ENCODE peak calls at places on chromosomes 4 and X, in ten cellular contexts. One of them, this sample, is unnamed.

GRCh38 chrX:153477039-153477438 is 6.7 kb upstream of the HAUS7 start:
- DNase-seq in upper lobe of left lung: no peak
- DNase-seq in esophagus squamous epithelium: no peak
- DNase-seq in heart left ventricle: peak; percentile 50
- DNase-seq in IMR-90: peak; percentile 59
- DNase-seq in stomach: no peak
- DNase-seq in sigmoid colon: no peak
- DNase-seq in HCT116: no peak
- DNase-seq in A549: no peak
- DNase-seq in uterus: peak; percentile 71
- DNase-seq in this sample: no peak

GRCh38 chrX:149198980-149199732 is 305.9 kb downstream of the IDS start:
- DNase-seq in IMR-90: no peak
- DNase-seq in uterus: no peak
- DNase-seq in esophagus squamous epithelium: no peak
- DNase-seq in stomach: no peak
- DNase-seq in heart left ventricle: no peak
- DNase-seq in upper lobe of left lung: no peak
- DNase-seq in A549: no peak
- DNase-seq in HCT116: no peak
- DNase-seq in sigmoid colon: no peak
- DNase-seq in this sample: no peak

GRCh38 chr4:7761720-7762119 is 177.9 kb downstream of the AFAP1 start:
- DNase-seq in esophagus squamous epithelium: no peak
- DNase-seq in A549: peak; percentile 49
- DNase-seq in heart left ventricle: peak; percentile 73
- DNase-seq in sigmoid colon: peak; percentile 96
- DNase-seq in upper lobe of left lung: peak; percentile 76
- DNase-seq in HCT116: peak; percentile 32
- DNase-seq in IMR-90: peak; percentile 34
- DNase-seq in uterus: peak; percentile 69
- DNase-seq in stomach: peak; percentile 67
- DNase-seq in this sample: no peak

GRCh38 chr4:43835869-43836268 is 612.7 kb downstream of the KCTD8 start:
- DNase-seq in esophagus squamous epithelium: no peak
- DNase-seq in HCT116: no peak
- DNase-seq in sigmoid colon: no peak
- DNase-seq in heart left ventricle: no peak
- DNase-seq in stomach: no peak
- DNase-seq in upper lobe of left lung: no peak
- DNase-seq in uterus: no peak
- DNase-seq in IMR-90: no peak
- DNase-seq in A549: no peak
- DNase-seq in this sample: no peak

GRCh38 chrX:32408389-32408788 is 803.0 kb downstream of the DMD start:
- DNase-seq in stomach: no peak
- DNase-seq in heart left ventricle: no peak
- DNase-seq in esophagus squamous epithelium: no peak
- DNase-seq in IMR-90: no peak
- DNase-seq in upper lobe of left lung: no peak
- DNase-seq in A549: no peak
- DNase-seq in HCT116: no peak
- DNase-seq in uterus: no peak
- DNase-seq in sigmoid colon: no peak
- DNase-seq in this sample: no peak

GRCh38 chr4:36328130-36328529 is 46.7 kb downstream of the DTHD1 start:
- DNase-seq in sigmoid colon: no peak
- DNase-seq in stomach: no peak
- DNase-seq in IMR-90: no peak
- DNase-seq in heart left ventricle: no peak
- DNase-seq in esophagus squamous epithelium: no peak
- DNase-seq in HCT116: no peak
- DNase-seq in upper lobe of left lung: no peak
- DNase-seq in A549: no peak
- DNase-seq in uterus: no peak
- DNase-seq in this sample: no peak

GRCh38 chrX:49230500-49231232 is 2.5 kb downstream of the CACNA1F start:
- DNase-seq in stomach: peak; percentile 79
- DNase-seq in sigmoid colon: peak; percentile 76
- DNase-seq in HCT116: no peak
- DNase-seq in esophagus squamous epithelium: peak; percentile 16
- DNase-seq in heart left ventricle: peak; percentile 62
- DNase-seq in upper lobe of left lung: peak; percentile 93
- DNase-seq in A549: no peak
- DNase-seq in IMR-90: no peak
- DNase-seq in uterus: peak; percentile 30
- DNase-seq in this sample: peak; percentile 57

GRCh38 chr4:40686081-40686913 is 56.6 kb upstream of the RBM47 start:
- DNase-seq in upper lobe of left lung: no peak
- DNase-seq in heart left ventricle: no peak
- DNase-seq in IMR-90: no peak
- DNase-seq in sigmoid colon: no peak
- DNase-seq in esophagus squamous epithelium: no peak
- DNase-seq in HCT116: no peak
- DNase-seq in stomach: no peak
- DNase-seq in A549: no peak
- DNase-seq in uterus: no peak
- DNase-seq in this sample: no peak

GRCh38 chr4:14928035-14928434 is 74.2 kb upstream of the CPEB2 start:
- DNase-seq in uterus: no peak
- DNase-seq in HCT116: no peak
- DNase-seq in esophagus squamous epithelium: no peak
- DNase-seq in IMR-90: no peak
- DNase-seq in upper lobe of left lung: no peak
- DNase-seq in A549: no peak
- DNase-seq in stomach: no peak
- DNase-seq in sigmoid colon: no peak
- DNase-seq in heart left ventricle: no peak
- DNase-seq in this sample: no peak

GRCh38 chr4:133641191-133641590 is 492.1 kb downstream of the PCDH10 start:
- DNase-seq in heart left ventricle: no peak
- DNase-seq in sigmoid colon: no peak
- DNase-seq in stomach: no peak
- DNase-seq in IMR-90: no peak
- DNase-seq in A549: no peak
- DNase-seq in upper lobe of left lung: no peak
- DNase-seq in uterus: no peak
- DNase-seq in HCT116: no peak
- DNase-seq in esophagus squamous epithelium: no peak
- DNase-seq in this sample: no peak

GRCh38 chr4:175371091-175371490 is 441.0 kb downstream of the GPM6A start:
- DNase-seq in A549: no peak
- DNase-seq in uterus: no peak
- DNase-seq in upper lobe of left lung: no peak
- DNase-seq in stomach: no peak
- DNase-seq in heart left ventricle: no peak
- DNase-seq in IMR-90: no peak
- DNase-seq in HCT116: no peak
- DNase-seq in sigmoid colon: no peak
- DNase-seq in esophagus squamous epithelium: no peak
- DNase-seq in this sample: no peak

GRCh38 chrX:131789664-131790063 is 233.4 kb upstream of the STK26 start:
- DNase-seq in stomach: no peak
- DNase-seq in A549: no peak
- DNase-seq in heart left ventricle: no peak
- DNase-seq in upper lobe of left lung: no peak
- DNase-seq in esophagus squamous epithelium: no peak
- DNase-seq in sigmoid colon: no peak
- DNase-seq in HCT116: no peak
- DNase-seq in IMR-90: no peak
- DNase-seq in uterus: no peak
- DNase-seq in this sample: no peak

DNA sequence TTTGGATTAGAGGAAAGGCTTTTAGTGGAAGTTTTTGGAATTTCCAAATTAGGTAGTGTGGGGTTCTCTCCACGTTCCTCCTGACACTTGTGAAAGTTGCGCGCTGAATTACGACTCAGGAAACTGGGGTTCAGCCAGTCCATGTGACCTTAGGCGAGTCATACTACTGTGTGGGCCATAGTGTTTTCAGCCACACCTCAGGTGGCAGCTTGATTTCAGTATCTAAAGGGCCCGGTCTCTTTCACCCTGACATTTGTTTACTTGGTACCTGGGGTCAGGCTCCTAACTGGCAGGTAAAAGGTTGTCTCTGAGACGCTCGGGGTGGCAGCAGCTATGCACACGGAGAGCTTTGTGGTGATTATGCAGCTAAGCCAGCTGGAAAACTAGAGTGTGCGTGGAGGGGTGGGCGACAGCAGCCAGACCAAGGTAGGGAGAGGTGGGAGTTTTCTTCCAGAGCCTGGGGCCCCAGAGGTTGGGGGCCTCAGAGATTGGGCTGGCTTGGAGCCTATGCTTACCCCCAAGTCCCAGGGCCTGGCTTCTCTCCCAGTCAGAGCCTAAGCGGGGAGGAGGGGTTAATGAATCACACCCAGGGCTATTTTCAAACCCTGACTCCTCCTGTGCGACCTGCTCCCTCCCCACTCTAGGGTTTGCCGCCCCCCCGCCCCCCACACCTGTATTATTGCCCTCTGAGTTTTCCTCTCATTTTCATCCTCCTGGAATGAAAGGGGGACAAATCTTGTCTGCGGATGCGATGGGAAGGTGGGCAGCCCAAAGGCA is 47.2 kb downstream of the STARD8 start:
- DNase-seq in heart left ventricle: no peak
- DNase-seq in esophagus squamous epithelium: no peak
- DNase-seq in sigmoid colon: no peak
- DNase-seq in uterus: no peak
- DNase-seq in A549: no peak
- DNase-seq in IMR-90: no peak
- DNase-seq in stomach: no peak
- DNase-seq in upper lobe of left lung: no peak
- DNase-seq in HCT116: no peak
- DNase-seq in this sample: no peak
- H3K4me3 ChIP-seq in heart left ventricle: peak overlapping the region; percentile 64
- H3K4me3 ChIP-seq in esophagus squamous epithelium: peak overlapping the region; percentile 38
- H3K4me3 ChIP-seq in sigmoid colon: peak overlapping the region; percentile 57
- H3K4me3 ChIP-seq in uterus: peak overlapping the region; percentile 41
- H3K4me3 ChIP-seq in A549: no peak overlapping the region
- H3K4me3 ChIP-seq in IMR-90: peak overlapping the region; percentile 64
- H3K4me3 ChIP-seq in stomach: peak overlapping the region; percentile 50
- H3K4me3 ChIP-seq in upper lobe of left lung: peak overlapping the region; percentile 66
- H3K4me3 ChIP-seq in HCT116: no peak overlapping the region
- H3K4me3 ChIP-seq in this sample: peak overlapping the region; percentile 73

DNA sequence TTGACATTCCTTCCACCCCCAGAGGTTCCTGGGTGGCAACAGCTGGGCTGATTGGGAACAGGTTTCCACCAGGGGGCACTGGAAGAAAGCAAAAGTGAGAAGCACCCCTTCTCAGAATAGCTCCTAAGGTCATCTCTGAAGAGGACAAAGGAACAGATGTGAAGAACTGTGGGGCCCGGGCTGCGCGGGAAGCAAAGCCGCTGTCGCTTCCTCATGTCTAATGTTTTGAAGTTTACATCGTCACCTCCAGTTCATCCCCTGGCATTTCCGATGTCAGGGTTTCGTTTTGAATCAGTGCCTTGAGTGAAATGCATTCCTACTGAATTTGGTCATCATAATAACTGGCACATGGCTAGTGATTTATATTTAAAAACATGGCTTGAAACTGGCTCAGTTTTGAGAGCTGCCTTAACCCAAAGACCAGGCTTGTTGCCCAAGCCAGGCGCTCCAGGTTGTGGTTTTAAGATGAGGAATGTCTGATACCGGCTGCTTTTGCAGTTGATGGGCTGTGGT is 6.1 kb downstream of the TXK start:
- DNase-seq in upper lobe of left lung: peak; percentile 44
- DNase-seq in sigmoid colon: no peak
- DNase-seq in esophagus squamous epithelium: peak; percentile 11
- DNase-seq in A549: peak; percentile 49
- DNase-seq in IMR-90: peak; percentile 94
- DNase-seq in stomach: peak; percentile 57
- DNase-seq in heart left ventricle: peak; percentile 51
- DNase-seq in uterus: peak; percentile 28
- DNase-seq in HCT116: peak; percentile 72
- DNase-seq in this sample: peak; percentile 64
- TF ChIP-seq POLR2A in upper lobe of left lung: no peak
- TF ChIP-seq POLR2A in sigmoid colon: no peak
- TF ChIP-seq POLR2A in esophagus squamous epithelium: no peak
- TF ChIP-seq POLR2A in A549: no peak
- TF ChIP-seq POLR2A in IMR-90: no peak
- TF ChIP-seq POLR2A in stomach: no peak
- TF ChIP-seq POLR2A in heart left ventricle: no peak
- TF ChIP-seq POLR2A in uterus: no peak
- TF ChIP-seq POLR2A in HCT116: no peak
- TF ChIP-seq POLR2A in this sample: no peak

GRCh38 chr4:140497776-140498636 is at the start of gene MGAT4D:
- DNase-seq in heart left ventricle: no peak
- DNase-seq in IMR-90: no peak
- DNase-seq in sigmoid colon: no peak
- DNase-seq in uterus: no peak
- DNase-seq in stomach: no peak
- DNase-seq in esophagus squamous epithelium: no peak
- DNase-seq in upper lobe of left lung: no peak
- DNase-seq in A549: no peak
- DNase-seq in HCT116: no peak
- DNase-seq in this sample: no peak
- H3K4me3 ChIP-seq in heart left ventricle: peak within 1 kb of the TSS; percentile 36
- H3K4me3 ChIP-seq in IMR-90: no peak within 1 kb of the TSS
- H3K4me3 ChIP-seq in sigmoid colon: peak within 1 kb of the TSS; percentile 34
- H3K4me3 ChIP-seq in uterus: no peak within 1 kb of the TSS
- H3K4me3 ChIP-seq in stomach: peak within 1 kb of the TSS; percentile 32
- H3K4me3 ChIP-seq in esophagus squamous epithelium: no peak within 1 kb of the TSS
- H3K4me3 ChIP-seq in upper lobe of left lung: peak within 1 kb of the TSS; percentile 32
- H3K4me3 ChIP-seq in A549: no peak within 1 kb of the TSS
- H3K4me3 ChIP-seq in HCT116: no peak within 1 kb of the TSS
- H3K4me3 ChIP-seq in this sample: peak within 1 kb of the TSS; percentile 19

GRCh38 chr4:113674251-113674650 is 87.3 kb downstream of the CAMK2D start:
- DNase-seq in uterus: no peak
- DNase-seq in esophagus squamous epithelium: no peak
- DNase-seq in heart left ventricle: no peak
- DNase-seq in stomach: no peak
- DNase-seq in HCT116: no peak
- DNase-seq in A549: no peak
- DNase-seq in upper lobe of left lung: peak; percentile 58
- DNase-seq in sigmoid colon: no peak
- DNase-seq in IMR-90: no peak
- DNase-seq in this sample: no peak

GRCh38 chr4:113674733-113675132 is 86.8 kb downstream of the CAMK2D start:
- DNase-seq in sigmoid colon: no peak
- DNase-seq in A549: no peak
- DNase-seq in HCT116: no peak
- DNase-seq in uterus: no peak
- DNase-seq in upper lobe of left lung: no peak
- DNase-seq in heart left ventricle: no peak
- DNase-seq in stomach: no peak
- DNase-seq in esophagus squamous epithelium: no peak
- DNase-seq in IMR-90: no peak
- DNase-seq in this sample: no peak

GRCh38 chr4:113673450-113673849 is 88.1 kb downstream of the CAMK2D start:
- DNase-seq in upper lobe of left lung: no peak
- DNase-seq in heart left ventricle: no peak
- DNase-seq in stomach: no peak
- DNase-seq in IMR-90: peak; percentile 54
- DNase-seq in sigmoid colon: no peak
- DNase-seq in esophagus squamous epithelium: no peak
- DNase-seq in A549: no peak
- DNase-seq in HCT116: peak; percentile 19
- DNase-seq in uterus: no peak
- DNase-seq in this sample: no peak

GRCh38 chr4:113677333-113677732 is 84.2 kb downstream of the CAMK2D start:
- DNase-seq in esophagus squamous epithelium: no peak
- DNase-seq in IMR-90: no peak
- DNase-seq in upper lobe of left lung: no peak
- DNase-seq in stomach: no peak
- DNase-seq in uterus: no peak
- DNase-seq in A549: no peak
- DNase-seq in sigmoid colon: no peak
- DNase-seq in heart left ventricle: no peak
- DNase-seq in HCT116: no peak
- DNase-seq in this sample: no peak

GRCh38 chr4:113675731-113676707 is 85.5 kb downstream of the CAMK2D start:
- DNase-seq in HCT116: no peak
- DNase-seq in IMR-90: peak; percentile 23
- DNase-seq in heart left ventricle: no peak
- DNase-seq in stomach: no peak
- DNase-seq in upper lobe of left lung: no peak
- DNase-seq in uterus: no peak
- DNase-seq in sigmoid colon: no peak
- DNase-seq in esophagus squamous epithelium: no peak
- DNase-seq in A549: no peak
- DNase-seq in this sample: no peak
- TF ChIP-seq POLR2A in HCT116: no peak
- TF ChIP-seq POLR2A in IMR-90: no peak
- TF ChIP-seq POLR2A in heart left ventricle: no peak
- TF ChIP-seq POLR2A in stomach: no peak
- TF ChIP-seq POLR2A in upper lobe of left lung: no peak
- TF ChIP-seq POLR2A in uterus: no peak
- TF ChIP-seq POLR2A in sigmoid colon: no peak
- TF ChIP-seq POLR2A in esophagus squamous epithelium: no peak
- TF ChIP-seq POLR2A in A549: no peak
- TF ChIP-seq POLR2A in this sample: no peak